ENCODE peak calls at places on chromosomes 7 and 10, in eight cellular contexts. Z, D, U, N, K, H, V and W are unnamed samples.
A peak's percentile ranks its signal among the peaks of the same experiment; 100 is the strongest.

GRCh38 chr10:124680675-124681074 is 63.5 kb downstream of the FAM53B start:
- DNase-seq in N (peak; percentile 68), K (peak; percentile 65), U (no peak), H (peak; percentile 33), D (peak; percentile 45), V (no peak), Z (no peak), W (peak; percentile 67)

GRCh38 chr10:6204063-6204340 is 1.3 kb downstream of the PFKFB3 start:
- DNase-seq in H (no peak), N (no peak), V (no peak), D (peak; percentile 60), Z (peak; percentile 67), U (no peak), K (no peak), W (peak; percentile 75)

GRCh38 chr7:127107601-127108007 is 145.1 kb downstream of the GRM8 start:
- DNase-seq in K (peak; percentile 43), U (peak; percentile 37), V (peak; percentile 68), N (no peak), H (no peak), Z (no peak), D (peak; percentile 38), W (no peak)

GRCh38 chr10:72328045-72328828 is 26.5 kb downstream of the DNAJB12 start:
- DNase-seq in D (peak; percentile 72), Z (peak; percentile 79), K (peak; percentile 68), H (peak; percentile 76), U (peak; percentile 52), V (peak; percentile 78), N (peak; percentile 71), W (peak; percentile 79)

GRCh38 chr10:75034714-75035258 is 76.7 kb upstream of the SAMD8 start:
- DNase-seq in K (no peak), N (no peak), Z (no peak), D (no peak), V (no peak), U (no peak), H (no peak), W (no peak)

GRCh38 chr7:68800316-68800715 is 798.0 kb upstream of the AUTS2 start:
- DNase-seq in K (no peak), N (no peak), U (peak; percentile 73), D (no peak), Z (no peak), V (no peak), H (no peak), W (no peak)

GRCh38 chr7:31758770-31759169 is 71.8 kb downstream of the PPP1R17 start:
- DNase-seq in H (no peak), U (no peak), K (no peak), D (no peak), N (no peak), V (no peak), Z (no peak), W (no peak)

GRCh38 chr7:138097064-138097741 is 20.9 kb downstream of the AKR1D1 start:
- DNase-seq in K (no peak), U (peak; percentile 39), V (peak; percentile 36), D (peak; percentile 45), H (no peak), Z (no peak), N (no peak), W (no peak)

GRCh38 chr10:70656489-70656888 is 15.8 kb upstream of the ADAMTS14 start:
- DNase-seq in D (no peak), K (no peak), U (peak; percentile 78), V (peak; percentile 72), N (peak; percentile 23), Z (no peak), H (no peak), W (no peak)

DNA sequence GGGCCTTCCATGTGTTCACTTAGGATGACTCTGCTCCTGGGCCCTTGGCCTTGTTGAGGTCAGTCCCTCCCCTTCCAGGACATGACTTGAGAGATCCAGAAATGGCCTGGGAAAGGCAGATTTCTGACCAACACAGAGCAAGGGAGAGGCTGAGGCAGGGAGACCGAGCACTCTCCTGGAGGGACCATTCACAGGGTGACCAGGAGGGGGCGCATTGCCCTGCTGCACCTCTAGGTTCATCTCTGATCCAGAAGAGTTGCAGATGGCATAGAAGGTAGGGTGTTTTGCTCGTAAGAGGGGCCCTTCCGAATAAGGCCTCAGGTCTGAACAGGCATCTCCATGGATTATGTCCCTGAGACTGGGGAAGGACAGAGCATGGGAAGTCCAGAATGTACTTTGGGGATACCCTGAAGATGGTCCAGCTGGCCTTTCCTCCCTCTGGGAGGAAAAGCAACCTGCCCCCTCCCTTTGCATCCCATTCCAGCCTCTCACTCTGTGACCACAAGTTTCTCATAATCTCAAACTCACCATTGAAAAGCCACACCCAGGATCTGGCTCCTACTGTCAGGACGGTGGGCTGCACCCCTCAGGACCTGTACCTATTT is 6.6 kb downstream of the DMBT1 start:
- DNase-seq in H (no peak), D (peak; percentile 30), Z (peak; percentile 19), V (peak; percentile 59), K (no peak), U (no peak), N (no peak), W (no peak)
- H3K27ac ChIP-seq in H (no peak overlapping the region), D (no peak overlapping the region), Z (no peak overlapping the region), V (no peak overlapping the region), K (no peak overlapping the region), U (no peak overlapping the region), N (no peak overlapping the region), W (no peak overlapping the region)

GRCh38 chr7:25752967-25753791 is 398.8 kb upstream of the NFE2L3 start:
- DNase-seq in K (peak; percentile 29), D (no peak), H (no peak), N (peak; percentile 27), V (no peak), Z (no peak), U (no peak), W (peak; percentile 78)
- H3K27me3 ChIP-seq in K (no peaks in the 10 kb centered on the region), D (no peaks in the 10 kb centered on the region), H (no peaks in the 10 kb centered on the region), N (no peaks in the 10 kb centered on the region), V (peaks cover 31% of the 10 kb centered on the region), Z (no peaks in the 10 kb centered on the region), U (peaks cover 83% of the 10 kb centered on the region), W (no peaks in the 10 kb centered on the region)

GRCh38 chr10:29996842-29997123 is 62.6 kb downstream of the JCAD start:
- DNase-seq in D (no peak), K (no peak), V (no peak), Z (no peak), U (no peak), N (no peak), H (no peak), W (no peak)

GRCh38 chr10:29991382-29991781 is 68.0 kb downstream of the JCAD start:
- DNase-seq in H (no peak), V (no peak), N (no peak), D (no peak), Z (no peak), K (no peak), U (no peak), W (no peak)

GRCh38 chr10:29998142-29998808 is 61.1 kb downstream of the JCAD start:
- DNase-seq in D (peak; percentile 76), K (peak; percentile 79), U (peak; percentile 61), H (peak; percentile 73), V (peak; percentile 76), N (peak; percentile 70), Z (peak; percentile 79), W (peak; percentile 75)

GRCh38 chr10:29994833-29995232 is 64.6 kb downstream of the JCAD start:
- DNase-seq in V (no peak), Z (no peak), K (no peak), N (no peak), D (no peak), U (no peak), H (no peak), W (no peak)

DNA sequence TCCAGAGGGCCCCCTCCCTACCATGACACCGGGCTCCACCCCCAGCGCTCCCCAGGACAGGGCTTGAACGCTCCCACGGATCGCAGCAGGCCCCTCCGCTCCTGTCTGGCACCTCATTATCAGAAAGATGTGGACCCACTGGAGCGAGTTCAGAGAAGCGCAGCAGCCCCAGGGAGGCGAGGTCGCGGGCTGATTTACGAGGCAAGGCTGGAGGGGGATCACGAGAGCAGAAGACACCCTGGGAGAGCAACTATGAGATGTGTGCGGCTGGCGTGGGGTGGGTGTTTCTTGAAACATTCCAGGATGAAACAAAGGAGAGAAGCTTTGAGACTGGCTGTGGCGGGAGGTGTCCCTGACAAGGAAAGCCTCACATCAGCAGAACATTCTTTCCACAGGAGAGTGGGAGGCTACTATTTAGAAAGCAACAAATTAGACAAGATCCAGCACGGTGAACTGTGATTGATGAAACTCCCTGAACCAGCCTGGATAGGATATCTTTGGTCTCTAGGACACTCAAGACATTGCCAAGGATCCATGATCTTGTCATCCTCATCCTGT is 66.0 kb downstream of the JCAD start:
- DNase-seq in H (no peak), Z (peak; percentile 78), U (no peak), K (no peak), D (no peak), V (no peak), N (no peak), W (no peak)
- H3K4me1 ChIP-seq in H (peaks cover under 1% of the 10 kb centered on the region), Z (no peaks in the 10 kb centered on the region), U (peaks cover 9% of the 10 kb centered on the region), K (no peaks in the 10 kb centered on the region), D (no peaks in the 10 kb centered on the region), V (no peaks in the 10 kb centered on the region), N (peaks cover 25% of the 10 kb centered on the region), W (no peaks in the 10 kb centered on the region)

DNA sequence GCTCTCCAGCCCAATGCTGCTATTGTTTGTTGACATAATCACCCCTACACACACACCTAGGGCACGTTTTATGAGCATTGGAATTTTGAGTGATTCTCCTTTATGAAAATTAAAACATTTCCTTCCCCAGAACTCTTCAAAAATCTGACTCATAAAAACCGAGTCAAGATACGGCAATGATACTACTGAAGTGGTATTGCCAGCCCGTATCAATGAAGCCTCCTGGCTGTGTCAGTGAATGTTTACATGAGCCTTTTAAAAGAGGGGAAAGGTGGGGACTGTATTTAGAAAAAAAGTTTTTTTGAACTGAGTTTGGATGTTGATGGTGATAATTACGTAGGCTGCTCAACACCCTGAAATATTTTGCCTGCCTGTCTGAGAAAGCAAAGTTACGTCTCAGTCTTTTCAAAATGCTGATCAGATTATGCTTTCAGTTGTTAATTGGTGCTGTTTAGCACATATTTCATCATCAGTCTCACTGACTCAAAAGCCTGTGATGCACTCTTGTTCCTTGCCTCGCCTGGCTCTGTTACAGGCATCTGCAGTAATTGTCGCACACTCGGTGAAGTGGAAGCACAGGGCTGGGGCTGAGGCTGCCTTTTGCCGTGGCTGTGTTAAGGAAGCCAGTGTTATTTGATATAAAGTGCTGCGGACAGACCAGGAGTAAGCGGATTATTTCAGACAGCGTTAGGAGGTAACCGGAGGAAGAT is 157.4 kb upstream of the TCF7L2 start:
- DNase-seq in Z (no peak), N (peak; percentile 57), U (no peak), V (no peak), D (peak; percentile 70), H (peak; percentile 37), K (peak; percentile 49), W (peak; percentile 82)
- H3K27ac ChIP-seq in Z (no peak overlapping the region), N (no peak overlapping the region), U (no peak overlapping the region), V (no peak overlapping the region), D (peak overlapping the region; percentile 74), H (peak overlapping the region; percentile 43), K (no peak overlapping the region), W (no peak overlapping the region)

DNA sequence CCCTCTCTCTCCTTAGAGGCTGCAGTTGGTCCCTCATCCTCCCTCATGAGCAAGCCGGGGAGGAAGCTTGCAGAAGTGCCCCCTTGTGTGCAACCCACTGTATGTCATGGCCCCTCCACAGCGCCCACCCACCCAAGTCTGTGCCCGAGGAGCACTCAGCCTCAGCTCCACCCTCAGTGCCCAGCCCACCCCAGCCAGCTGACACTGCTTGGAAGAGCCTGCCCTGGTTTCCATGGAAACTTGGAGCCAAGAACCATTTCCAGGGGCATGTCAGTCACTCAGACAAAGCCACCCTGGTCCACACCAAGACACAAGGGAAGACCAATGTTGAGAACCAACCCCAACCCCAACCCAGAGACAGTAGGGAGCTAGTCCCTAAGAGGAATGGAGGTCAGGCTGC is 79.5 kb downstream of the PAX2 start:
- DNase-seq in H (no peak), N (no peak), Z (peak; percentile 7), U (no peak), K (no peak), D (no peak), V (no peak), W (no peak)
- H3K27me3 ChIP-seq in H (peaks cover 98% of the 10 kb centered on the region), N (peaks cover 98% of the 10 kb centered on the region), Z (no peaks in the 10 kb centered on the region), U (peaks cover 19% of the 10 kb centered on the region), K (no peaks in the 10 kb centered on the region), D (peaks cover 99% of the 10 kb centered on the region), V (peaks cover 28% of the 10 kb centered on the region), W (peaks cover 3% of the 10 kb centered on the region)

GRCh38 chr7:74032191-74032490 is 4.2 kb downstream of the ELN start:
- DNase-seq in N (peak; percentile 66), V (no peak), D (no peak), H (peak; percentile 50), Z (peak; percentile 68), U (no peak), K (peak; percentile 59), W (peak; percentile 62)
- H3K4me1 ChIP-seq in N (peaks cover 49% of the 10 kb centered on the region), V (peaks cover 24% of the 10 kb centered on the region), D (peaks cover 27% of the 10 kb centered on the region), H (peaks cover 76% of the 10 kb centered on the region), Z (peaks cover 22% of the 10 kb centered on the region), U (no peaks in the 10 kb centered on the region), K (no peaks in the 10 kb centered on the region), W (peaks cover 3% of the 10 kb centered on the region)